ENCODE peak calls at places on chromosomes 11 and 22, in four cellular contexts. T is fibroblast of lung, B is esophagus squamous epithelium, S is right lobe of liver. U is an unnamed sample. For H3K36me3, the result is how much of the 10 kb centered on the place peaks cover.

GRCh38 chr11:11810764-11811726 is 30.7 kb upstream of the USP47 start:
- DNase-seq in T (no peak), B (no peak), S (no peak), U (no peak)

GRCh38 chr11:19873730-19874129 is 161.1 kb downstream of the NAV2 start:
- DNase-seq in T (no peak), B (no peak), S (no peak), U (peak)

GRCh38 chr11:69911310-69912160 is 92.3 kb upstream of the FGF3 start:
- DNase-seq in T (no peak), B (no peak), S (peak), U (no peak)

GRCh38 chr22:44758354-44758969 is 6.1 kb downstream of the ARHGAP8 start:
- DNase-seq in T (peak), B (no peak), S (no peak), U (peak)

GRCh38 chr11:86458294-86459001 is 83.8 kb downstream of the CCDC81 start:
- DNase-seq in T (no peak), B (no peak), S (no peak), U (no peak)

GRCh38 chr11:129279326-129280026 is 87.4 kb upstream of the ARHGAP32 start:
- DNase-seq in T (peak), B (no peak), S (peak), U (peak)

GRCh38 chr11:126305699-126306098 is 1.8 kb downstream of the DCPS start:
- DNase-seq in T (no peak), B (no peak), S (no peak), U (no peak)

GRCh38 chr11:69154211-69154913 is 1.4 kb upstream of the SMIM38 start:
- DNase-seq in T (no peak), B (no peak), S (no peak), U (no peak)

GRCh38 chr11:61728940-61729219 is 23.6 kb upstream of the MYRF start:
- DNase-seq in T (peak), B (no peak), S (no peak), U (peak)

DNA sequence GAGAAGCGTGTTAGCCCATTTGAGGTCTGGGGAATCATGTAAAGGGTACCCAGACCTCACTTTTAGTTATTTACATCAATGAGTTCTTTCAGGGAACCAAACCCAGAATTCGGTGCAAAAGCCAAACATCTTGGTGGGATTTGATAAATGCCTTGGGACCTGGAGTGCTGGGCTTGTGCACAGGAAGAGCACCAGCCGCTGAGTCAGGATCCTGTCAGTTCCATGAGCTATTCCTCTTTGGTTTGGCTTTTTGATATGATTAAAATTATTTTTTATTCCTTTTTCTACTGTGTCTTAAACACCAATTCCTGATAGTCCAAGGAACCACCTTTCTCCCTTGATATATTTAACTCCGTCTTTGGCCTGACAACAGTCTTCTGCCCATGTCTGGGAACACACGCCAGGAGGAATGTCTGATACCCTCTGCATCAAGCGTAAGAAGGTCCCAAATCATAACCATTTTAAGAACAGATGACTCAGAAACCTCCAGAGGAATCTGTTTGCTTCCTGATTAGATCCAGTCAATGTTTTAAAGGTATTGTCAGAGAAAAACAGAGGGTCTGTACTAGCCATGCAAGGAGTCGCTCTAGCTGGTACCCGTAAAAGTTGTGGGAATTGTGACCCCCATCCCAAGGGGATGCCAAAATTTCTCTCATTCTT is 65.2 kb downstream of the ALX4 start:
- DNase-seq in T (no peak), B (no peak), S (no peak), U (no peak)
- H3K27ac ChIP-seq in T (no peak), B (no peak), S (no peak), U (peak)

DNA sequence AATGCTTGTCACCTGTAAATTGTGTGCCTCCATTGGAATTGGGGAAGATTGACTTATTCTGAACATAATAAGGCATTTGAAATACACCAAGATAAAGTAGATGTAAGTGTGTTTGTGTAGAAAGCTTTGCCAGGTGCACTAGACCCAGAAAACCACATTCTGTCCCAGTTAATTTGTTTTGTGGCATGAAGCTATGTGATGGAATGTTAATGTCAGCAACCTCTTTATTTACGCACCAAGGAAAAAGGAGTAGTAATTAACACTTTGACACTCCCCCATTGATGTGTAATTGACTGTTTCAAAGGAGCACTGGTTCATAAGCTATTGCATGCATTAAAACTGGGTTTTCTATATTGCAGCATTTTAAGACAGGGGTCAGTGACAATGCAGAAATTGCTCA is 14.3 kb downstream of the EIF3M start:
- DNase-seq in T (no peak), B (no peak), S (no peak), U (no peak)
- H3K36me3 ChIP-seq in T (under half), B (under half), S (half or more), U (half or more)

DNA sequence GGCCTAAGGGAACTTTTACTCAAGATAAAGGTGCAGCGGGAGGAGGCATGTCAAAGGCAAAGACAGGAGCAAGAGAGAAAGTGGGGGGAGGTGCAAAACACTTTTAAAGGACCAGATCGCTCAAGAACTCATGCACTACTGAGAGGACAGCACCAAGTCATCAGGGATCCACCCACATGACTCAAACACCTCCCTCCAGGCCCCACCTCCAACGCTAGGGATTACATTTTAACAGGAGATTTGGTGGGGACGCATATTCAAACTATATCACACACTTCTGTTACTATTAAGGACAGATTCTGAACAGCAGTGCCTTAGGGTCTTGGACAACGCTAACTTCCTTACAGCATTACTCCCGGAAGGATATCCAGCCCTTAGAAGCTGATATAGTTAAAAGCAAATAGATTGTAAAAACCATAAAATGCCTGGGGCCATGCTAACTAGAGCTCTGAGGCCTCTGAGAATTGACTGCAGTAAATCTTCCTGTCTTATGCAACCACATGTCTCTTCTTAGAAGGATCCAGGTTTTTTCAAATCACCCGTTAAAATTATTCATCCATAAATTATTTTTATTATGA is 16.7 kb upstream of the ZC3H12C start:
- DNase-seq in T (no peak), B (no peak), S (no peak), U (no peak)
- H3K4me3 ChIP-seq in T (no peak), B (no peak), S (no peak), U (no peak)

GRCh38 chr11:45725121-45725520 is 59.7 kb upstream of the CHST1 start:
- DNase-seq in T (no peak), B (no peak), S (no peak), U (no peak)

GRCh38 chr11:45723421-45723820 is 58.0 kb upstream of the CHST1 start:
- DNase-seq in T (no peak), B (no peak), S (no peak), U (no peak)

GRCh38 chr11:45724145-45724544 is 58.7 kb upstream of the CHST1 start:
- DNase-seq in T (no peak), B (no peak), S (no peak), U (no peak)

GRCh38 chr11:45722144-45722543 is 56.7 kb upstream of the CHST1 start:
- DNase-seq in T (no peak), B (no peak), S (no peak), U (no peak)

GRCh38 chr11:45725776-45726606 is 60.6 kb upstream of the CHST1 start:
- DNase-seq in T (no peak), B (no peak), S (no peak), U (no peak)
- H3K27ac ChIP-seq in T (no peak), B (no peak), S (no peak), U (no peak)

U was measured in cardiac muscle cell.